ENCODE peak calls at places on chromosomes 7 and 10, in eight cellular contexts. N is heart right ventricle, M is NCI-H1092 treated with DMSO at 0.1 percent for 48 hours, E is frontal cortex, I is neural crest cell, O is SW 1271, G is Peyer's patch, T is SK-N-DZ. V is an unnamed sample.

GRCh38 chr10:70672165-70672992 is at the start of gene ADAMTS14:
- DNase-seq in G (no peak), O (no peak), I (peak), N (no peak), E (peak), M (peak), T (no peak), V (no peak)

GRCh38 chr7:142804715-142805114 is 33.9 kb downstream of the PRSS2 start:
- DNase-seq in O (no peak), E (no peak), N (no peak), T (no peak), I (no peak), M (no peak), G (no peak), V (no peak)

GRCh38 chr7:130890176-130891020 is 156.4 kb upstream of the KLF14 start:
- DNase-seq in T (no peak), N (no peak), E (no peak), I (no peak), O (no peak), G (no peak), M (no peak), V (no peak)

GRCh38 chr7:40162516-40162915 is 27.7 kb downstream of the SUGCT start:
- DNase-seq in I (no peak), E (no peak), T (no peak), M (no peak), N (no peak), G (no peak), O (no peak), V (no peak)

GRCh38 chr10:29023678-29024077 is 265.2 kb upstream of the LYZL1 start:
- DNase-seq in N (no peak), O (no peak), I (no peak), M (no peak), G (no peak), E (no peak), T (peak), V (no peak)

GRCh38 chr7:141785711-141786552 is 4.1 kb upstream of the TAS2R5 start:
- DNase-seq in O (no peak), M (peak), G (no peak), I (no peak), N (no peak), E (peak), T (peak), V (no peak)

GRCh38 chr7:41573017-41573416 is 129.9 kb downstream of the INHBA start:
- DNase-seq in G (no peak), T (no peak), E (no peak), O (no peak), M (no peak), N (no peak), I (no peak), V (no peak)

GRCh38 chr7:120725376-120726039 is 132.4 kb downstream of the TSPAN12 start:
- DNase-seq in N (no peak), G (no peak), T (peak), I (no peak), M (peak), E (peak), O (no peak), V (no peak)

GRCh38 chr7:91239171-91239604 is 25.0 kb upstream of the FZD1 start:
- DNase-seq in T (no peak), G (no peak), O (peak), M (no peak), I (no peak), N (no peak), E (no peak), V (no peak)

GRCh38 chr10:67697646-67698245 is 1.8 kb upstream of the CTNNA3 start:
- DNase-seq in M (peak), E (peak), O (no peak), I (peak), T (peak), N (peak), G (no peak), V (no peak)

V was measured in hypothalamus.